ENCODE peak calls at places on chromosomes 12 and 14, in five cellular contexts. One of them, this sample, is unnamed.

GRCh38 chr12:67483871-67484554 is 164.5 kb upstream of the DYRK2 start:
- DNase-seq in K562: no peak
- DNase-seq in A549: no peak
- DNase-seq in GM23338: no peak
- DNase-seq in GM12878: peak
- DNase-seq in this sample: no peak

GRCh38 chr14:30450620-30451019 is 108.3 kb upstream of the G2E3 start:
- DNase-seq in K562: no peak
- DNase-seq in A549: no peak
- DNase-seq in GM23338: no peak
- DNase-seq in GM12878: no peak
- DNase-seq in this sample: no peak

GRCh38 chr14:20427231-20428009 is 8.5 kb downstream of the KLHL33 start:
- DNase-seq in K562: peak
- DNase-seq in A549: peak
- DNase-seq in GM23338: no peak
- DNase-seq in GM12878: peak
- DNase-seq in this sample: peak

GRCh38 chr12:91633206-91633605 is 450.6 kb upstream of the DCN start:
- DNase-seq in K562: no peak
- DNase-seq in A549: no peak
- DNase-seq in GM23338: no peak
- DNase-seq in GM12878: no peak
- DNase-seq in this sample: no peak

GRCh38 chr14:90088160-90088559 is 26.4 kb downstream of the KCNK13 start:
- DNase-seq in K562: no peak
- DNase-seq in A549: no peak
- DNase-seq in GM23338: no peak
- DNase-seq in GM12878: no peak
- DNase-seq in this sample: no peak

GRCh38 chr14:24673534-24674203 is 39.7 kb upstream of the GZMB start:
- DNase-seq in K562: no peak
- DNase-seq in A549: no peak
- DNase-seq in GM23338: no peak
- DNase-seq in GM12878: peak
- DNase-seq in this sample: no peak

GRCh38 chr12:57143454-57143853 is 4.0 kb downstream of the LRP1-AS start:
- DNase-seq in K562: no peak
- DNase-seq in A549: no peak
- DNase-seq in GM23338: no peak
- DNase-seq in GM12878: no peak
- DNase-seq in this sample: no peak

GRCh38 chr12:55728185-55728931 is 451 bp downstream of the CD63 start:
- DNase-seq in K562: peak
- DNase-seq in A549: peak
- DNase-seq in GM23338: peak
- DNase-seq in GM12878: no peak
- DNase-seq in this sample: no peak

GRCh38 chr12:65561798-65562382 is 262.4 kb upstream of the HMGA2 start:
- DNase-seq in K562: no peak
- DNase-seq in A549: no peak
- DNase-seq in GM23338: no peak
- DNase-seq in GM12878: no peak
- DNase-seq in this sample: no peak

GRCh38 chr14:23432102-23432925 is 3.1 kb downstream of the MYH7 start:
- DNase-seq in K562: no peak
- DNase-seq in A549: no peak
- DNase-seq in GM23338: no peak
- DNase-seq in GM12878: no peak
- DNase-seq in this sample: no peak

GRCh38 chr12:95504140-95504539 is 30.2 kb downstream of the METAP2 start:
- DNase-seq in K562: no peak
- DNase-seq in A549: no peak
- DNase-seq in GM23338: no peak
- DNase-seq in GM12878: no peak
- DNase-seq in this sample: no peak

GRCh38 chr12:69994593-69995222 is 169.7 kb downstream of the MYRFL start:
- DNase-seq in K562: peak
- DNase-seq in A549: no peak
- DNase-seq in GM23338: no peak
- DNase-seq in GM12878: no peak
- DNase-seq in this sample: no peak

GRCh38 chr14:70704960-70705359 is 63.2 kb downstream of the TTC9 start:
- DNase-seq in K562: no peak
- DNase-seq in A549: no peak
- DNase-seq in GM23338: no peak
- DNase-seq in GM12878: no peak
- DNase-seq in this sample: no peak

GRCh38 chr12:130787445-130788410 is 51.3 kb downstream of the STX2 start:
- DNase-seq in K562: no peak
- DNase-seq in A549: no peak
- DNase-seq in GM23338: peak
- DNase-seq in GM12878: no peak
- DNase-seq in this sample: no peak

GRCh38 chr12:55142896-55143870 is 17.0 kb downstream of the OR9K2 start:
- DNase-seq in K562: peak
- DNase-seq in A549: peak
- DNase-seq in GM23338: peak
- DNase-seq in GM12878: no peak
- DNase-seq in this sample: peak

GRCh38 chr14:99752486-99753121 is 40.6 kb upstream of the EML1 start:
- DNase-seq in K562: no peak
- DNase-seq in A549: peak
- DNase-seq in GM23338: no peak
- DNase-seq in GM12878: no peak
- DNase-seq in this sample: no peak

GRCh38 chr12:96225003-96225855 is 31.1 kb downstream of the ELK3 start:
- DNase-seq in K562: no peak
- DNase-seq in A549: no peak
- DNase-seq in GM23338: no peak
- DNase-seq in GM12878: no peak
- DNase-seq in this sample: no peak

GRCh38 chr12:46677749-46678148 is 148.0 kb downstream of the SLC38A4 start:
- DNase-seq in K562: peak
- DNase-seq in A549: peak
- DNase-seq in GM23338: peak
- DNase-seq in GM12878: no peak
- DNase-seq in this sample: peak

GRCh38 chr14:53062856-53063255 is 90.3 kb downstream of the DDHD1 start:
- DNase-seq in K562: no peak
- DNase-seq in A549: no peak
- DNase-seq in GM23338: no peak
- DNase-seq in GM12878: no peak
- DNase-seq in this sample: no peak

GRCh38 chr12:34389378-34390170 is 367.3 kb downstream of the ALG10 start:
- DNase-seq in K562: no peak
- DNase-seq in A549: no peak
- DNase-seq in GM23338: no peak
- DNase-seq in GM12878: no peak
- DNase-seq in this sample: no peak

GRCh38 chr12:78534311-78534710 is 330.3 kb upstream of the SYT1 start:
- DNase-seq in K562: no peak
- DNase-seq in A549: no peak
- DNase-seq in GM23338: no peak
- DNase-seq in GM12878: no peak
- DNase-seq in this sample: no peak

GRCh38 chr12:117069126-117069788 is 30.0 kb downstream of the TESC start:
- DNase-seq in K562: no peak
- DNase-seq in A549: no peak
- DNase-seq in GM23338: no peak
- DNase-seq in GM12878: no peak
- DNase-seq in this sample: no peak

GRCh38 chr14:71169028-71169427 is 261.8 kb downstream of the PCNX1 start:
- DNase-seq in K562: peak
- DNase-seq in A549: peak
- DNase-seq in GM23338: no peak
- DNase-seq in GM12878: no peak
- DNase-seq in this sample: no peak

GRCh38 chr12:108304633-108305032 is 34.5 kb downstream of the CMKLR1 start:
- DNase-seq in K562: no peak
- DNase-seq in A549: no peak
- DNase-seq in GM23338: peak
- DNase-seq in GM12878: no peak
- DNase-seq in this sample: no peak

GRCh38 chr12:108306506-108306905 is 32.6 kb downstream of the CMKLR1 start:
- DNase-seq in K562: no peak
- DNase-seq in A549: no peak
- DNase-seq in GM23338: no peak
- DNase-seq in GM12878: no peak
- DNase-seq in this sample: no peak

GRCh38 chr12:108307006-108307405 is 32.1 kb downstream of the CMKLR1 start:
- DNase-seq in K562: no peak
- DNase-seq in A549: no peak
- DNase-seq in GM23338: no peak
- DNase-seq in GM12878: no peak
- DNase-seq in this sample: no peak

GRCh38 chr12:108305520-108305919 is 33.6 kb downstream of the CMKLR1 start:
- DNase-seq in K562: peak
- DNase-seq in A549: no peak
- DNase-seq in GM23338: no peak
- DNase-seq in GM12878: no peak
- DNase-seq in this sample: no peak

DNA sequence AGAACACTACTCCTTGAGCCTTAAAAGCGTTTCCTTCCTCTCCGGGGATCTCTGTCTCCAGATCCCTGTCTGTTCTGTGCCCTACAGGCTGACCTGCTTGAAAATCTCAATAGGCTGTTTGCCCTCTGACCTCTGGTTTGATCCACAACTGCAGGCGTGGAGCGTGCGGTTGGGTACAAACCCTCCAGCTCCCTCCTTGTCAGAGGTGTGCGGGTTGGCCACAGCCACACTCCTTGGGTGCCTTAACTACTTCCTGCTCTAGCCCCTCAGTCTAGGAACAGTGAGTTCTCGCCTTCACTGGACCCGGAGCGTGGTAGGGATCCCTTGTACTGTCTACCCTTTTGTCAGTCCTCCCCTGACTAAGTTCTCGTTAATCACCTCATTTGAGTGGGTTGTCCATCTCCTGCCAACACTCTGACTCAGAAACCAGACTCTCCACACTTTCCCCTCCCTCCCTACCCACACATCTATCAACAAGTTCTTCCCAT is 33.1 kb downstream of the CMKLR1 start:
- DNase-seq in K562: peak
- DNase-seq in A549: no peak
- DNase-seq in GM23338: no peak
- DNase-seq in GM12878: no peak
- DNase-seq in this sample: no peak
- TF ChIP-seq JUNB in K562: no peak
- TF ChIP-seq JUNB in A549: no peak
- TF ChIP-seq JUNB in GM23338: no peak
- TF ChIP-seq JUNB in GM12878: no peak
- TF ChIP-seq JUNB in this sample: no peak

GRCh38 chr12:16611146-16611545 is 5.2 kb upstream of the LMO3 start:
- DNase-seq in K562: no peak
- DNase-seq in A549: no peak
- DNase-seq in GM23338: no peak
- DNase-seq in GM12878: no peak
- DNase-seq in this sample: no peak
- TF ChIP-seq JUNB in K562: no peak
- TF ChIP-seq JUNB in A549: no peak
- TF ChIP-seq JUNB in GM23338: no peak
- TF ChIP-seq JUNB in GM12878: no peak
- TF ChIP-seq JUNB in this sample: no peak

DNA sequence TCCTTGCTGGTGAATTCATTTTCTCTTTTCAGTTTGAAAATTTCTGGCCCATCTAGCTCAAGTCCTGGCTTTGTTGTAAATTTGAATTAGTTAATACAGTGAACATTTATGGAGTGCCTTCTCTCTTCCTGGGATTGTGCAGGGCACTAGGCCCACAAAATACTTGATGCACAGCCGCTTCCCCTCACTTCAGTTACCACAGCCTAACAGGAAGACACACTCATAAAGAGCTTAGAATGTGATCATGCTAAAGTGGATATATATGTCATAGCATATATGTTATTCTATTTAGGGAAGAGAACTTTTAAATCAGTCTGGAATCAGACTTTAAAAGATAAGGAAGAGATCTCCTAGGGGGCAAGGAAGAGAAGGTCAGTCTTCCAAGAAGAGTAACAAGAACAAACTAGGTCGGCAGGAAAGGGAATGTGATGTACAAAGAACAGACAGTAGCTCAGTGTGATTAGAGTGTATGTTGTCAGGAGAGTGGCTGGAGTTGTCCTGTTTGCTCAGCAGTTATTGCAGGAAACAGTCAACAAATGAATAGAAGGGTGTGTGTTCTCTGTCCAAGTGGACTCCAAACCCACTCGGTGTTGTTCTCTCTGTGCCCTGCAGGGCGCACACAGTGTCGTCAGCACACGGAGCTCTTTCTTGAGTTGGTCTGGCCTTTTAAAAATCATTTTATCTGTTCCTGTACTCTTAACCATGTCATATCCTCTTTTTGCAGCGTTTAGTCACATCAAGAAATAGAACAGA is 74.4 kb downstream of the DAAM1 start:
- DNase-seq in K562: peak
- DNase-seq in A549: peak
- DNase-seq in GM23338: peak
- DNase-seq in GM12878: no peak
- DNase-seq in this sample: peak
- TF ChIP-seq JUNB in K562: no peak
- TF ChIP-seq JUNB in A549: no peak
- TF ChIP-seq JUNB in GM23338: no peak
- TF ChIP-seq JUNB in GM12878: no peak
- TF ChIP-seq JUNB in this sample: no peak

DNA sequence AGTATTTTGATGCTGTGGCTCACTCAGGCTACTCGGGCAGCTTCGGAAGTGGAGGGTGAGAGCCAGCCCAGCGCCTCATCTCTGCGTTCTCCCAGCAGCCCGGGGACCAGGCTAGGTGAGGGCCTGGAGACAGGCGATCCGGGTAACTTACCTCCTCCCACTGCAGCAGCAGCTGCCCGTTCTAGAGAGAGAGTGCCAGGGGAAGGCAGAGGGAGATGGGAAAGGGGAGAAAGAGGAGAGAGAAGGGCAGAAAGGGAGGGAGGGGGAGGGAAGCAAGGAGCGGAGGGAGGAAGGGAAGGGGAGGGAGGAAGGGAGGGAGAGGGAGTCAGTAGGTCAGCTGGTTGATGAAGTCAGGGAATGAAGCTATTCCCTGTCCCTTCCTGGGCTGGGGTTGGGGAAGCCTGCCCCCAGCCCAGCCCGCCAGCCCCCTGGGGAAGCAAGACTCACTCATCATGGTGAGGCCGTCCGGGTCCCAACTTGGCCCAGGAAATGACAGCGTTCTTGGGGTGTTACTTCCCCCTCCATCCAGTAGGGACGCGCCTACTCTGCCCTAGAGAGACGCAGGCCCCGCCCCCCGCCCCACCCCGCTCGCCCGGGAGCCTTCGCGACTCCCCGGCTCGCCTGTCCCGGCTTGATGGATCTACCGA is at the start of gene IFI27L2:
- DNase-seq in K562: peak
- DNase-seq in A549: peak
- DNase-seq in GM23338: peak
- DNase-seq in GM12878: no peak
- DNase-seq in this sample: peak
- TF ChIP-seq JUNB in K562: no peak
- TF ChIP-seq JUNB in A549: no peak
- TF ChIP-seq JUNB in GM23338: no peak
- TF ChIP-seq JUNB in GM12878: no peak
- TF ChIP-seq JUNB in this sample: no peak